ENCODE peak calls at places on chromosomes 5 and 9, in seven cellular contexts. U is germinal center, N is aorta, V is fibroblast of lung, J is AG08395, L is HFFc6, G is COR-L47. W is an unnamed sample.

GRCh38 chr5:150710165-150710564 is 9.3 kb upstream of the RBM22 start:
- DNase-seq in U (no peak), N (no peak), V (peak; percentile 19), J (peak; percentile 17), L (no peak), G (no peak), W (no peak)

GRCh38 chr9:15299374-15299939 is 7.6 kb downstream of the TTC39B start:
- DNase-seq in U (no peak), N (no peak), V (no peak), J (no peak), L (no peak), G (no peak), W (peak; percentile 35)

GRCh38 chr5:76337949-76338589 is 65.0 kb upstream of the IQGAP2 start:
- DNase-seq in U (peak; percentile 53), N (no peak), V (peak; percentile 8), J (peak; percentile 48), L (peak; percentile 68), G (no peak), W (peak; percentile 59)

GRCh38 chr9:8652282-8652681 is 852.7 kb upstream of the DMAC1 start:
- DNase-seq in U (no peak), N (no peak), V (no peak), J (no peak), L (no peak), G (peak; percentile 62), W (no peak)

GRCh38 chr9:133948571-133949485 is 43.3 kb downstream of the VAV2 start:
- DNase-seq in U (no peak), N (peak; percentile 37), V (no peak), J (no peak), L (no peak), G (no peak), W (no peak)

GRCh38 chr9:29616844-29617243 is 2043.6 kb upstream of the C9orf72 start:
- DNase-seq in U (no peak), N (no peak), V (no peak), J (no peak), L (no peak), G (no peak), W (no peak)

GRCh38 chr5:151183451-151184245 is 26.1 kb upstream of the ANXA6 start:
- DNase-seq in U (no peak), N (no peak), V (no peak), J (peak; percentile 21), L (peak; percentile 40), G (no peak), W (no peak)

GRCh38 chr5:116947691-116948528 is 373.3 kb upstream of the SEMA6A start:
- DNase-seq in U (peak; percentile 59), N (peak; percentile 40), V (peak; percentile 23), J (no peak), L (no peak), G (peak; percentile 66), W (peak; percentile 36)

GRCh38 chr9:129765764-129766317 is 13.0 kb upstream of the PTGES start:
- DNase-seq in U (no peak), N (no peak), V (no peak), J (no peak), L (no peak), G (no peak), W (no peak)

GRCh38 chr5:126403871-126404270 is 19.3 kb upstream of the GRAMD2B start:
- DNase-seq in U (no peak), N (no peak), V (no peak), J (peak; percentile 49), L (peak; percentile 42), G (no peak), W (no peak)

GRCh38 chr9:89951671-89952070 is 346.9 kb downstream of the GADD45G start:
- DNase-seq in U (no peak), N (no peak), V (peak; percentile 51), J (peak; percentile 42), L (no peak), G (no peak), W (no peak)

GRCh38 chr5:67693956-67694564 is 497.5 kb upstream of the CD180 start:
- DNase-seq in U (no peak), N (peak; percentile 71), V (peak; percentile 98), J (peak; percentile 70), L (peak; percentile 6), G (no peak), W (no peak)

GRCh38 chr9:113516840-113517577 is 53.5 kb downstream of the RGS3 start:
- DNase-seq in U (peak; percentile 60), N (no peak), V (no peak), J (no peak), L (no peak), G (no peak), W (peak; percentile 62)

GRCh38 chr9:89550516-89550915 is 52.6 kb upstream of the SEMA4D start:
- DNase-seq in U (no peak), N (no peak), V (no peak), J (no peak), L (no peak), G (no peak), W (no peak)

GRCh38 chr9:84271004-84271886 is 69.3 kb downstream of the SLC28A3 start:
- DNase-seq in U (peak; percentile 55), N (peak; percentile 70), V (peak; percentile 79), J (peak; percentile 37), L (peak; percentile 39), G (no peak), W (no peak)

GRCh38 chr9:104776787-104777186 is 12.9 kb downstream of the NIPSNAP3B start:
- DNase-seq in U (no peak), N (no peak), V (no peak), J (peak; percentile 29), L (peak; percentile 28), G (no peak), W (no peak)

GRCh38 chr5:139636975-139637408 is 11.2 kb upstream of the CXXC5 start:
- DNase-seq in U (no peak), N (no peak), V (no peak), J (peak; percentile 32), L (peak; percentile 64), G (no peak), W (no peak)

GRCh38 chr5:95857185-95857945 is 34.8 kb upstream of the GLRX start:
- DNase-seq in U (no peak), N (peak; percentile 71), V (peak; percentile 100), J (no peak), L (peak; percentile 89), G (no peak), W (no peak)

GRCh38 chr9:36154213-36154952 is 14.8 kb upstream of the CCIN start:
- DNase-seq in U (no peak), N (no peak), V (peak; percentile 65), J (peak; percentile 51), L (peak; percentile 76), G (peak; percentile 14), W (no peak)

GRCh38 chr5:149152317-149152746 is 11.0 kb downstream of the ABLIM3 start:
- DNase-seq in U (no peak), N (no peak), V (peak; percentile 49), J (peak; percentile 50), L (peak; percentile 30), G (no peak), W (no peak)

GRCh38 chr5:137207023-137207760 is 291.9 kb downstream of the SPOCK1 start:
- DNase-seq in U (no peak), N (no peak), V (no peak), J (no peak), L (no peak), G (peak; percentile 51), W (no peak)

GRCh38 chr9:1839984-1840383 is 175.2 kb upstream of the SMARCA2 start:
- DNase-seq in U (no peak), N (no peak), V (no peak), J (no peak), L (no peak), G (no peak), W (no peak)

GRCh38 chr9:123011878-123012528 is 21.5 kb upstream of the GPR21 start:
- DNase-seq in U (no peak), N (no peak), V (peak; percentile 43), J (no peak), L (no peak), G (no peak), W (no peak)

GRCh38 chr5:134504629-134505300 is 20.7 kb upstream of the JADE2 start:
- DNase-seq in U (no peak), N (no peak), V (no peak), J (no peak), L (no peak), G (no peak), W (no peak)

GRCh38 chr5:16727937-16728336 is 111.1 kb upstream of the RETREG1 start:
- DNase-seq in U (no peak), N (peak; percentile 48), V (no peak), J (no peak), L (no peak), G (peak; percentile 48), W (no peak)

GRCh38 chr5:32500206-32500605 is 55.7 kb upstream of the ZFR start:
- DNase-seq in U (no peak), N (no peak), V (no peak), J (no peak), L (no peak), G (no peak), W (no peak)

GRCh38 chr9:95150903-95151302 is 166.6 kb downstream of the FANCC start:
- DNase-seq in U (no peak), N (no peak), V (no peak), J (no peak), L (no peak), G (no peak), W (no peak)

GRCh38 chr5:108193021-108193795 is 188.7 kb downstream of the FBXL17 start:
- DNase-seq in U (no peak), N (no peak), V (peak; percentile 68), J (peak; percentile 81), L (peak; percentile 60), G (no peak), W (no peak)

GRCh38 chr5:41871866-41872265 is 1.6 kb upstream of the OXCT1 start:
- DNase-seq in U (no peak), N (peak; percentile 64), V (peak; percentile 74), J (peak; percentile 42), L (peak; percentile 21), G (no peak), W (no peak)

GRCh38 chr5:50751064-50751657 is 84.7 kb downstream of the PARP8 start:
- DNase-seq in U (peak; percentile 52), N (no peak), V (peak; percentile 74), J (peak; percentile 53), L (peak; percentile 25), G (peak; percentile 49), W (peak; percentile 13)

GRCh38 chr5:53092242-53092641 is 17.3 kb downstream of the MOCS2 start:
- DNase-seq in U (no peak), N (no peak), V (no peak), J (no peak), L (no peak), G (no peak), W (no peak)

GRCh38 chr5:151483176-151483575 is 35.8 kb downstream of the SLC36A1 start:
- DNase-seq in U (no peak), N (no peak), V (peak; percentile 57), J (no peak), L (no peak), G (no peak), W (no peak)

GRCh38 chr5:140827704-140828401 is at the start of gene PCDHA6:
- DNase-seq in U (no peak), N (no peak), V (no peak), J (no peak), L (no peak), G (no peak), W (no peak)

GRCh38 chr9:10026585-10026984 is 586.2 kb downstream of the PTPRD start:
- DNase-seq in U (no peak), N (no peak), V (no peak), J (no peak), L (no peak), G (no peak), W (no peak)

GRCh38 chr5:40603378-40603777 is 76.3 kb upstream of the PTGER4 start:
- DNase-seq in U (no peak), N (no peak), V (no peak), J (no peak), L (peak; percentile 41), G (no peak), W (no peak)

GRCh38 chr5:153476767-153477166 is 13.7 kb upstream of the GRIA1 start:
- DNase-seq in U (no peak), N (no peak), V (peak; percentile 90), J (peak; percentile 40), L (peak; percentile 66), G (no peak), W (no peak)

GRCh38 chr9:102459828-102460227 is 535.3 kb upstream of the CYLC2 start:
- DNase-seq in U (no peak), N (no peak), V (no peak), J (no peak), L (no peak), G (no peak), W (no peak)

GRCh38 chr5:123882946-123883345 is 371.0 kb downstream of the CSNK1G3 start:
- DNase-seq in U (no peak), N (no peak), V (peak; percentile 9), J (no peak), L (no peak), G (no peak), W (no peak)